ENCODE peak calls at places on chromosomes 13 and 19, in four cellular contexts. U is endodermal cell, H is IMR-90, B is adrenal gland. F is an unnamed sample. For H3K36me3, the result is how much of the 10 kb centered on the place peaks cover.

GRCh38 chr19:8513687-8514504 is at the start of gene ZNF414:
- DNase-seq in U (peak), H (peak), B (peak), F (peak)

GRCh38 chr13:52027832-52028231 is 3.3 kb downstream of the UTP14C start:
- DNase-seq in U (no peak), H (no peak), B (no peak), F (no peak)

GRCh38 chr13:30126903-30127428 is 180.4 kb downstream of the KATNAL1 start:
- DNase-seq in U (no peak), H (peak), B (no peak), F (no peak)

GRCh38 chr13:113451951-113452421 is 1.3 kb downstream of the ADPRHL1 start:
- DNase-seq in U (no peak), H (no peak), B (no peak), F (no peak)

GRCh38 chr13:113337976-113338375 is 26.0 kb downstream of the GRTP1 start:
- DNase-seq in U (no peak), H (no peak), B (no peak), F (no peak)

GRCh38 chr13:44298314-44298713 is 75.3 kb upstream of the SERP2 start:
- DNase-seq in U (no peak), H (peak), B (no peak), F (no peak)

GRCh38 chr13:73803997-73804396 is 330.2 kb downstream of the KLF12 start:
- DNase-seq in U (no peak), H (peak), B (no peak), F (peak)

GRCh38 chr13:69720278-69720983 is 387.2 kb upstream of the ATXN8OS start:
- DNase-seq in U (no peak), H (no peak), B (no peak), F (no peak)

GRCh38 chr13:45341799-45342584 is 1.0 kb upstream of the TPT1 start:
- DNase-seq in U (no peak), H (no peak), B (peak), F (no peak)

GRCh38 chr13:65302691-65303090 is 1927.4 kb downstream of the PCDH9 start:
- DNase-seq in U (no peak), H (no peak), B (no peak), F (no peak)

GRCh38 chr13:40982772-40983171 is 36.3 kb downstream of the ELF1 start:
- DNase-seq in U (no peak), H (peak), B (no peak), F (peak)

GRCh38 chr19:41296323-41296935 is 13.5 kb upstream of the CCDC97 start:
- DNase-seq in U (no peak), H (no peak), B (no peak), F (no peak)

GRCh38 chr13:113540523-113540922 is 44.0 kb upstream of the TFDP1 start:
- DNase-seq in U (no peak), H (no peak), B (no peak), F (no peak)

GRCh38 chr19:14450876-14451275 is 17.8 kb downstream of the PKN1 start:
- DNase-seq in U (no peak), H (no peak), B (no peak), F (no peak)

GRCh38 chr13:73718248-73718647 is 416.0 kb downstream of the KLF12 start:
- DNase-seq in U (no peak), H (no peak), B (no peak), F (no peak)

GRCh38 chr13:64855506-64855905 is 2374.6 kb downstream of the PCDH9 start:
- DNase-seq in U (no peak), H (peak), B (no peak), F (peak)

GRCh38 chr19:371501-372160 is 27.0 kb upstream of the MIER2 start:
- DNase-seq in U (peak), H (no peak), B (peak), F (no peak)

GRCh38 chr19:56946164-56946563 is 105.6 kb upstream of the PEG3 start:
- DNase-seq in U (no peak), H (no peak), B (peak), F (no peak)

GRCh38 chr19:35511337-35511736 is 2.1 kb downstream of the DMKN start:
- DNase-seq in U (no peak), H (no peak), B (no peak), F (no peak)

GRCh38 chr19:35509861-35510625 is 3.4 kb downstream of the DMKN start:
- DNase-seq in U (peak), H (peak), B (peak), F (no peak)

GRCh38 chr19:35512831-35513230 is 618 bp downstream of the DMKN start:
- DNase-seq in U (no peak), H (no peak), B (no peak), F (no peak)

GRCh38 chr19:35509018-35509652 is 4.3 kb downstream of the DMKN start:
- DNase-seq in U (peak), H (no peak), B (no peak), F (no peak)

DNA sequence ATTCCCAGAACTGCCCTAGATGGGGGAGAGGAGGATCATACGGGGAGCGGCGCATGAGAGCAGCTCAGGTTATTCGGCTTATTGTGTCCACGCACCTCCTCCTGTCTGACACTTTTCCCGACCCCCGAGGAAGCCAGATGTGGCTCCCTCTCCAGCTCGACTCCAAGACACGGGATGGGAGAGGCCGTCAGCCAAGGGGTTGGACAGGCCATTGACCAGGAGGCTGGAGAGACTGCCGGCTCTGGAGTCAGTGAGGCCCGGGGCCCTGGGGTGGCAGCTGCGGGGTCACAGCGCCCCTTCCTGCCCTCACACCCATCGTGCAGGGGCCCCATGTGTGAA is 2.9 kb downstream of the DMKN start:
- DNase-seq in U (no peak), H (no peak), B (no peak), F (no peak)
- TF ChIP-seq CTCF in U (peak), H (no peak), B (no peak), F (no peak)

GRCh38 chr13:110173247-110173818 is 133.6 kb downstream of the COL4A1 start:
- DNase-seq in U (no peak), H (peak), B (no peak), F (no peak)
- H3K36me3 ChIP-seq in U (half or more), H (half or more), B (under half), F (half or more)

GRCh38 chr13:39073983-39074382 is 35.7 kb downstream of the NHLRC3 start:
- DNase-seq in U (peak), H (no peak), B (no peak), F (no peak)
- TF ChIP-seq CTCF in U (no peak), H (no peak), B (no peak), F (no peak)

DNA sequence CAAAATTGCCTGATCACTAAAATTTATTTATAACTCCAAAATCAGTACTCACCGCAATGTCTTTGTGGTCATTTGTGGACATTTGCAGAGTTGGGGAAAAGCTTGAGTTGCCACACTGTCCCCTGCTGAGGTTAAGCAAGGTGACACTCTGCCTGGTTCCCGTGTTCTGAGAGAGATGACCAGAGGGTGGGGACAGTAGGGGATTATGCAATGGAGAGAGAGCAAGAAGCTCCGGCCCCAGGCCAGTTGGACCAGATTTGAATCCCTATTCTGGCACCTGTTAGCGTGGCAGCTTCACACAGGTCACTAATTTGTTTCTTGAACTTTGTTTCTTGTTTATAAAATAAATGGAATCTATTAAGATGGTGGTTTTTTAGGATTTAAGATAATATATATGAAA is 17.8 kb downstream of the ERCC5 start:
- DNase-seq in U (no peak), H (no peak), B (no peak), F (no peak)
- H3K36me3 ChIP-seq in U (half or more), H (under half), B (under half), F (half or more)

GRCh38 chr13:19791953-19792537 is 9.3 kb upstream of the PSPC1 start:
- DNase-seq in U (peak), H (no peak), B (no peak), F (no peak)
- TF ChIP-seq CTCF in U (no peak), H (no peak), B (no peak), F (no peak)

GRCh38 chr13:106491928-106492327 is 43.5 kb downstream of the EFNB2 start:
- DNase-seq in U (no peak), H (no peak), B (no peak), F (no peak)
- H3K36me3 ChIP-seq in U (under half), H (under half), B (under half), F (under half)

DNA sequence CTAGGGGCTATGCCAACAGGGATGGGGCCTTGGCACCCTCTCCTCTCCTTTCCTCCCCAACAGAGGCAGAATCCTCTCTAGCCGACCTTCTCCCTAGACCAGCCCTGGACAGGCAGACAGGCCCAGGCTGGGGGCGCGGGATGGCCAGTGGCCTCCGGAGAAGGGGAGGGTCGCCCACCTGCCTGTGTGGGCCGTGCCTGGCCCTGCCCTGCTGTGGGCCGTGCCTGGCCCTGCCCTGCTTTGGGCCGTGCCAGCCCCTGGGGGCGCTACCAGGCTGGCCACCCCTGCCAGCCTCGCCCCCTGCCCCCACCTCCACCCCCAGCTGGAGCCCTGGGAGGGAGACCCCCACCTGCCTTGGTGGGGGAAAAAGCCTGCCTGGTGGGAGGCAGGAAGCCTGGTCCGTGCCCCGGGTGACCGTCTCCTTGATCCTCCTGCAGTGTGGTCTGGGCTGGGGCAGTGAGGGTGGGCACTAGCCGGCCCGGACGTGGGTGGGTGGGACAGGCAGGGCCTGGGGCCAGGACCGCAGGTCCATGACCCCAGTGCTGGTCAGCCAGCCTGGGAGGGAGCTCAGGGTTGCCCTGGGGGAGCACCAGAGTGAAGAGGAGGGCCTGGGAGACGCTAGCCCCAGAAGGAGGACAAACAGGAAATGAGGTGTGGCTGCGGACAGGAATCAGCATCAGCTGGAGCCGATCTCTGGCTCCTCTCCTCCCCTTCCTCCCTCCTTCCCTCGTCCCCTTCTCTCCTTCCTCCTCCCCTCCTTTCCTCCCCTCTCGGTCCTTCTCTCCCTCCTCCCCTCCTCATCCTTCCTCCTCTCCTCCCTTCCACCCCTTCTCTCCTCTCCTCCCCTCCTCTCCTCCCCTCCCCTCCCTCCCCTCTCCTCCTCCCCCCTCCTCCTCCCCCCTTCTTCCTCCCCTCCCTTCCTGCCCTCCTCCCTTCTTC is 5.1 kb upstream of the MKNK2 start:
- DNase-seq in U (peak), H (peak), B (no peak), F (no peak)
- TF ChIP-seq CTCF in U (no peak), H (no peak), B (no peak), F (peak)

GRCh38 chr19:3976495-3977241 is 5.8 kb upstream of the DAPK3 start:
- DNase-seq in U (peak), H (no peak), B (no peak), F (no peak)
- H3K36me3 ChIP-seq in U (half or more), H (half or more), B (under half), F (half or more)

DNA sequence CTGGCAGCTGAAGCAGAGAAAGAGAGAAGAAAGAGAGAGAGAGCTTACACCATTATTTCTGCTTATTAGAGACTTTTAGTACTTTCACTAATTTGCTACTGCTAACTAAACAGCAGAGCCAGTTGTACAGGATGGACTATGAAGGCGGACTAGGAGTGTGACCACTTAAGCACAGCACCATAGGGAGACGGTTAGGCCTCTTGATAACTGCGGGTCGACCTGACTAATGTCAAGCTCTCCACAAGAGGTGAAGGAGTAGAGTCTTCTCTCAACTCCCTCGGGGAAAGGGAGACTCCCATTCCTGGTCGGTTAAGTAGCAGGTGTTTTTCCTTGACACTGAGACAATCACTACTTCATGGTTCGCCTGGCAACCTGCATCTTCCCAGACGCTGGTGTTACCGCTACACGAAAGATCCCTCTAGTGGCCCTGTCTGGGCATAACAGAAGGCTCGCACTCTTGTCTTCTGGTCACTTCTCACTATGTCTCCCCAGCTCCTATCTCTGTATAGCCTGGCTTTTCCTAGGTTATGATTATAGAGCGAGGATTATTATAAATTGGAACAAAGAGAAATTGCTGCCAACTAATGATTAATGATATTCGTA is 5.3 kb upstream of the PSG7 start:
- DNase-seq in U (no peak), H (peak), B (no peak), F (no peak)
- TF ChIP-seq CTCF in U (peak), H (peak), B (peak), F (peak)

GRCh38 chr19:2114821-2115220 is 18.1 kb downstream of the IZUMO4 start:
- DNase-seq in U (no peak), H (no peak), B (no peak), F (no peak)
- H3K36me3 ChIP-seq in U (half or more), H (half or more), B (under half), F (half or more)